ENCODE peak calls at places on chromosome 6, in six cellular contexts. W is mesothelial cell of epicardium, U is left lung, F is A673, Z is GM10248, V is B cell. B is an unnamed sample.

GRCh38 chr6:92967352-92967751 is 452.0 kb downstream of the EPHA7 start:
- DNase-seq in F (peak), Z (no peak), V (no peak), U (no peak), W (no peak), B (no peak)

GRCh38 chr6:47938411-47938810 is 156.6 kb downstream of the OPN5 start:
- DNase-seq in Z (no peak), U (no peak), V (no peak), W (no peak), F (no peak), B (no peak)

GRCh38 chr6:11055127-11055627 is 11.1 kb upstream of the ELOVL2 start:
- DNase-seq in Z (no peak), U (no peak), V (no peak), W (no peak), F (no peak), B (no peak)

GRCh38 chr6:110875548-110876169 is 1.1 kb downstream of the AMD1 start:
- DNase-seq in V (peak), Z (peak), F (peak), U (peak), W (peak), B (peak)

GRCh38 chr6:144744720-144745119 is 459.6 kb downstream of the UTRN start:
- DNase-seq in U (no peak), Z (no peak), V (no peak), W (no peak), F (no peak), B (no peak)

GRCh38 chr6:41427642-41428401 is 92.4 kb downstream of the NCR2 start:
- DNase-seq in U (peak), F (peak), V (peak), Z (peak), W (no peak), B (peak)

GRCh38 chr6:12331474-12331873 is 41.3 kb downstream of the EDN1 start:
- DNase-seq in U (no peak), W (no peak), V (no peak), Z (no peak), F (no peak), B (no peak)

GRCh38 chr6:135251964-135252429 is 70.9 kb downstream of the MYB start:
- DNase-seq in V (no peak), Z (no peak), F (no peak), W (no peak), U (no peak), B (no peak)

GRCh38 chr6:56490994-56491393 is 151.7 kb downstream of the DST start:
- DNase-seq in V (no peak), U (no peak), W (no peak), Z (no peak), F (no peak), B (no peak)

GRCh38 chr6:160348209-160348551 is at the start of gene SLC22A3:
- DNase-seq in U (no peak), V (no peak), W (peak), Z (no peak), F (no peak), B (no peak)

GRCh38 chr6:297571-298232 is 5.4 kb downstream of the DUSP22 start:
- DNase-seq in W (peak), U (no peak), V (no peak), Z (no peak), F (no peak), B (no peak)

GRCh38 chr6:1658212-1659005 is 48.7 kb downstream of the FOXC1 start:
- DNase-seq in F (no peak), U (no peak), V (no peak), Z (no peak), W (no peak), B (no peak)

GRCh38 chr6:16591681-16592549 is 169.3 kb downstream of the ATXN1 start:
- DNase-seq in W (no peak), Z (peak), V (peak), U (no peak), F (peak), B (peak)

GRCh38 chr6:92577077-92577719 is 842.2 kb downstream of the EPHA7 start:
- DNase-seq in F (no peak), V (no peak), W (no peak), U (no peak), Z (no peak), B (no peak)

GRCh38 chr6:30707281-30707850 is 9.7 kb downstream of the MDC1 start:
- DNase-seq in U (no peak), Z (no peak), F (no peak), W (no peak), V (no peak), B (no peak)

GRCh38 chr6:155352812-155353211 is 38.5 kb upstream of the TFB1M start:
- DNase-seq in W (no peak), F (no peak), Z (no peak), U (no peak), V (no peak), B (no peak)

GRCh38 chr6:1388927-1389790 is at the start of gene FOXF2:
- DNase-seq in F (no peak), V (no peak), Z (no peak), U (no peak), W (no peak), B (peak)

GRCh38 chr6:170084166-170084730 is 206.6 kb downstream of the DLL1 start:
- DNase-seq in F (no peak), Z (no peak), V (peak), W (no peak), U (peak), B (no peak)

GRCh38 chr6:84739866-84740208 is 24.6 kb downstream of the TBX18 start:
- DNase-seq in U (no peak), Z (no peak), V (no peak), F (no peak), W (no peak), B (no peak)

GRCh38 chr6:109082178-109082577 is 12.5 kb downstream of the SESN1 start:
- DNase-seq in Z (no peak), V (no peak), U (no peak), W (no peak), F (no peak), B (no peak)

DNA sequence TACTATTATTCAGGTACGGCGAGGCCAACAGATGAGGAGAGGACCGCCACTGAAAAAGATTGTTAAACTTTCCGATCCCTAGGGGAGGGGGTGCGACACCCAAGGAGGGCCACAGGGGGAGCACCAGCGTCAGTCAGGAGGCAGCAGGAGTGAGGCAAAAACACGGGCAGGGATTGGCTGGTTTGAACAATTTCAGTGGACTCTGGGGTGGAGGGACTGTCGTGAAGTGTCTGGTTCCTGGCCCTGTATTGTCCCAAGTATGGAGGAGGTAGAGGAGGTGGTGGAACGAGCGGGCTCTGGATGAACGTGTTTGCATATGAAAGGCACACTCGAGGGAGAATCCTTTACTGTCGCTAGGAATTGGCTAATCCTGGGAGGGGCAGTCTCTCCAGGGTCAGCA is 32.5 kb upstream of the MCUR1 start:
- DNase-seq in F (peak), V (no peak), W (no peak), Z (no peak), U (no peak), B (no peak)
- TF ChIP-seq CTCF in F (peak), V (no peak), W (no peak), Z (no peak), U (no peak), B (no peak)

DNA sequence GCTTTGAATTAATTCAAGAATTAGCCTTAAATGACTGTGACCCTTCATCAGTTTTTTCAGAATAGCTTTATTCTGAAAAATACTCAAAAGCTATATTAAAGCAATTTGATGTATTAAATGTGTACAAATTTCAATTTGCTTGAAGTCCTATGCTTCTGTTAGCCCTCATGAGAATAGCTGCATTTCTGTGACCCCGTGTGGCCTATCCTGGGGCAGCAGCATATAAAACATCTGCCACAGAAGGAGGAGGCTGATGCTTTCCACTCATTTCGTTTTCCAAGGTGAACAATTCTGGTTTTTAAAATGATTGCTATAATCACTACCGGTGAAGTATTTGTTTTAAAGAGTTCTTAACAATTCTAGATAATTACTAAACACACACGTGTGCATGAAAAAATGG is 360.3 kb downstream of the BTBD9 start:
- DNase-seq in Z (no peak), V (no peak), F (no peak), W (no peak), U (no peak), B (no peak)
- TF ChIP-seq CTCF in Z (no peak), V (no peak), F (peak), W (no peak), U (no peak), B (peak)

GRCh38 chr6:128244751-128245405 is 275.5 kb downstream of the PTPRK start:
- DNase-seq in U (no peak), Z (no peak), W (no peak), F (no peak), V (no peak), B (no peak)
- TF ChIP-seq CTCF in U (no peak), Z (no peak), W (no peak), F (no peak), V (no peak), B (no peak)

GRCh38 chr6:44258325-44258863 is 1.1 kb upstream of the SLC35B2 start:
- DNase-seq in F (no peak), V (no peak), Z (no peak), U (no peak), W (no peak), B (peak)

GRCh38 chr6:44257007-44257752 is at the start of gene SLC35B2:
- DNase-seq in Z (peak), W (peak), V (peak), U (peak), F (peak), B (peak)

GRCh38 chr6:44256291-44257006 is 879 bp downstream of the SLC35B2 start:
- DNase-seq in Z (no peak), U (no peak), V (no peak), F (no peak), W (peak), B (peak)

GRCh38 chr6:44258921-44259320 is 1.6 kb upstream of the SLC35B2 start:
- DNase-seq in U (no peak), Z (no peak), F (no peak), V (no peak), W (no peak), B (no peak)

DNA sequence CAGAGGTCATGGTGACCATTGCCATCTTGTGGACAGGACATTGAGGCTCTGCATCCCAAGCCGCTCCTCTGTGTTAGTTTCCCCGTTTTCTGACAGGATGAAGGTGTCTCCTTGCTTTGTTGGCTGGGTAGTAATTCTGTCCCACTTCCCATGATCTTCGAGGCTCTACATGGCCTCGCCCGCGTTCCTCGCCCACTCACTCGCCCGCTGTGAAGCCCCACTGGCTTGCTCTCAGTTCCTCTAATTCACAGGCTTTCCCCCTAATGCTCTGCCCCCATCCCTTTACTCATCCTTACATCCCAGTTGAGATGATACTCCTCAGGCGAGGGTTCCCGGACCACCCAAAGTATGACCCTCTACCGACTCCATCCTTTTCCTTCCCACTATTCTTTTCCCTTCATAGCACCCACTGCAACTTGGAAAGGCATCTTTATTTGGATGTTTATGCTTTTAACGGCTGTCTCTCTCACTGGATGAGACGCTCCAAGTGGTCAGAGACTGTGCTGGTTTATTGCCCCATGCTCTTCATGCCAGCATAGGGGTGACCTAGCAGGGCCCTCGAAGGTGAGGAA is 511 bp upstream of the SLC35B2 start:
- DNase-seq in Z (no peak), F (no peak), V (peak), W (no peak), U (no peak), B (peak)
- TF ChIP-seq CTCF in Z (peak), F (no peak), V (peak), W (peak), U (no peak), B (no peak)

GRCh38 chr6:32195652-32195901 is 3.1 kb upstream of the GPSM3 start:
- DNase-seq in Z (peak), U (peak), F (peak), V (peak), W (peak), B (no peak)
- TF ChIP-seq CTCF in Z (peak), U (peak), F (peak), V (peak), W (peak), B (peak)

GRCh38 chr6:29517245-29517644 is 29.5 kb upstream of the MAS1L start:
- DNase-seq in U (no peak), F (no peak), V (no peak), Z (no peak), W (no peak), B (no peak)
- TF ChIP-seq CTCF in U (no peak), F (no peak), V (no peak), Z (no peak), W (no peak), B (no peak)

DNA sequence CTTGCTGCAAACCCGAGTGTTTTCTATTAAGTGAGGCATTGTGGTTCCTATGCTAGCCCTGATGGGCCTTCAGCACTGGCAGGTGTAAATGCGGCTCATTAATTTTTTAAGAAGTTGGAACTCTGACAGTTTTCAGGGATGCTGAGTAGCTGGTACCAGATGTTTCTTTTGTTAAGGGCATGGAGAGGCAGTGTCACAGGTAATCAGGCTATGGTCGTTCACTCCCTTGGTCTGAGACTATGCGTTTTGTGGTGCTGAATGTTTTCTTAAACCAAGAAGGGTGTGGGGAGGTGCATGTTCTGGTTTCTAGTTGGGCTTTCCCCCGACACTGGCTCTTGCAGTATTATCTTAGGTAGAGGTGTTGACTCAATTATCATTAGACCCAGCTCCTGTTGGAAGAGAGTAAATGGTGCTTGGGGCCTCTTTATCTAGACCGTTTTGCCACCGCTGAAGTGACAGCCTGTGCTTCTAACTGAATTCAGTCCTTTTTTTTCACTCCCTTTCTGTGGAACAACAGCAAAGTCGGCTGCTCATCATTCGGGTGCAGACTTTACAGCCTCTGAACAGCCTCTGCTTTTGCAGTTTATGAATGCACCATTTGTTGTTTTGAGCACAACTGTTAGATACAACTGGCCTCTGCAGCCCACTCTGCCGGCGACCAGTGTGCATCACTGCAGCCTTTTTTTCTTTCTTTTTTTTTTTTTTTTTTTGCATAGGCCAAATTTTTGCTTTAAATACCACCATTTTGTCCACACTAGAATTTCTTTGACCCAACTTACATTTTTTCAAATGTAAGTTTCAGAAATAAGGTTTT is 35.6 kb downstream of the RREB1 start:
- DNase-seq in W (no peak), Z (no peak), U (no peak), V (no peak), F (no peak), B (peak)
- TF ChIP-seq CTCF in W (peak), Z (no peak), U (no peak), V (no peak), F (peak), B (no peak)

DNA sequence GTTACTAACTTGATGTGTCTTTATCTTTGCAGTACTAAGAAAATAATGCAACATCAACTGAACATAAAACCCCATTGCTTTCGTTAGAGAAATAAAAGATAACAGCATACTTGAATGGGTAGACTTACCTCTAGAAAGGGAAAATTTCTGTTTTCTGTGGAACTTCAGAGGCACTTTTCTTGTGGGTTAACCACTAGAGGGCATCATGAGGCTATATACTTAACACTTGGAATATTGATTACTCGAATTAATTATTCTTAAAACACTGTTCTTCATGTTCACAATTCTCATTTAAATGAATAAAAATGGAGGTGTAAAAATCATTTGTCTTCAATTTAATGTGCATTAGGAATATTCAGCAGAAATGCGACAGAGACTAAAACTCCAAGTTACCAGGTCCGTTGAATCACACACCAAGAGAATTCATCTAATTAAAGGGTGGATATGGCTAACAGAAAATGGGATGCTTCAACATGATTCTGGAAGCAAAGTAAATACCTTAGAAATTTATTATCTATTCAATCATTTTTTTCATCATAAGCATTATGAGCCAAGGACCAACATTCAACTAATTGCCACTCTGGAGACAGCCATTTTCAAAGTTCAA is 330.8 kb upstream of the PREP start:
- DNase-seq in W (no peak), Z (no peak), V (no peak), F (peak), U (no peak), B (no peak)
- TF ChIP-seq CTCF in W (peak), Z (peak), V (peak), F (peak), U (peak), B (peak)

DNA sequence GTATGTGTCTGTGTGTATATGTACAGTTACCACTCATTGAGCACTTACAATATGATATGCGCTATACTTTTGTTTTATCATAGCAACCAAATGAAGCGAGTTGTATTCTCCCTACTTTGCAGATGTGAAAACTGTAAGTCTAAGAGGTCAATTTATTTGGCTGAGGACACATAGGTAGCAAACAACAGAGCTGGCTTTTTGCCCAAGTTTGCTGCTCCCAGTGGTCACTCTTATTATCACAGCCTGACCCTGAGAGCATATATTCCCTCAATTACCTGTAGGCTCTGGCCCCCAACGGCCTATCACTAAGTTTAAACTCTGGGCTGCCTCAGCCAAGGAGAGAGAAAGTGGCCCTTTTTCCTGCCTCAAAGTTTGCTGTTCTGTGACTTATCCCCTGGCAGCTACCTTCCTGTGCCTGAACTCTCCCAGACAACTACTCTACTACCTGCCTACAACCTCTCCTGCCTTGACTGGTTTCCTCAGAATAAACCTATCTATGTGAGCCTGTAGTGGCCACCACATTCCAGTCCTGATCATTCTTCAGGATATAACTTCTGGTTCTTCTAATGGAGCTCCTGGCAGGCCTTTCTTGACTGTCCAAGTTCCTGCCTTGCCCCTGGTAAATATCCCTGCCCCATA is 221.8 kb downstream of the FRK start:
- DNase-seq in W (no peak), U (no peak), V (no peak), F (peak), Z (peak), B (peak)
- TF ChIP-seq CTCF in W (peak), U (no peak), V (no peak), F (peak), Z (peak), B (peak)

B was measured in GM13977.